ENCODE peak calls at places on chromosomes 16 and 17, in seven cellular contexts. T is heart right ventricle; E is lung; N is HCEC 1CT; Z is stimulated activated CD8-positive, alpha-beta memory T cell treated with anti-CD3 and anti-CD28 coated beads, Interleukin-4, amount 100 ng/mL, for 48 hours; O is IMR-90; D is astrocyte of the spinal cord. V is an unnamed sample.

GRCh38 chr17:76179496-76180467 is 38.7 kb upstream of the FOXJ1 start:
- DNase-seq in E (no peak), D (no peak), T (no peak), O (peak), N (no peak), Z (no peak), V (no peak)

GRCh38 chr16:62036101-62036806 is at the start of gene CDH8:
- DNase-seq in T (no peak), Z (no peak), O (no peak), D (peak), E (no peak), N (no peak), V (no peak)

GRCh38 chr17:3843935-3844516 is 2.0 kb downstream of the NCBP3 start:
- DNase-seq in N (peak), D (peak), O (no peak), T (no peak), E (no peak), Z (peak), V (peak)

GRCh38 chr17:75487351-75488070 is 27.8 kb downstream of the CASKIN2 start:
- DNase-seq in D (no peak), Z (peak), T (peak), N (no peak), E (no peak), O (no peak), V (peak)

GRCh38 chr16:9818702-9819101 is 363.5 kb downstream of the GRIN2A start:
- DNase-seq in O (no peak), N (no peak), E (no peak), Z (no peak), T (no peak), D (no peak), V (no peak)

GRCh38 chr17:57436565-57436964 is 180.2 kb downstream of the MSI2 start:
- DNase-seq in D (no peak), T (no peak), E (no peak), Z (no peak), O (no peak), N (no peak), V (no peak)

GRCh38 chr16:25895371-25895770 is 203.6 kb downstream of the HS3ST4 start:
- DNase-seq in Z (no peak), N (no peak), D (no peak), O (no peak), T (no peak), E (no peak), V (no peak)

GRCh38 chr17:42565523-42566214 is 1.2 kb upstream of the MLX start:
- DNase-seq in D (no peak), T (no peak), E (no peak), O (no peak), Z (no peak), N (no peak), V (no peak)

GRCh38 chr17:50556803-50557202 is 3.7 kb upstream of the CACNA1G start:
- DNase-seq in N (no peak), E (no peak), D (no peak), T (peak), Z (no peak), O (no peak), V (no peak)

GRCh38 chr17:60604686-60605334 is 4.8 kb downstream of the PPM1D start:
- DNase-seq in E (no peak), N (peak), T (no peak), Z (no peak), D (peak), O (peak), V (peak)

GRCh38 chr16:11319529-11320146 is 25.6 kb upstream of the RMI2 start:
- DNase-seq in T (no peak), D (no peak), N (no peak), E (no peak), O (no peak), Z (no peak), V (no peak)

GRCh38 chr16:12573730-12574383 is 229.8 kb downstream of the CPPED1 start:
- DNase-seq in D (peak), E (peak), Z (peak), N (peak), T (peak), O (no peak), V (peak)

GRCh38 chr17:75755205-75755901 is 9.6 kb downstream of the GALK1 start:
- DNase-seq in T (no peak), Z (no peak), N (no peak), E (no peak), D (no peak), O (no peak), V (no peak)

GRCh38 chr16:67164599-67165061 is at the start of gene HSF4:
- DNase-seq in D (no peak), T (peak), O (no peak), E (peak), Z (no peak), N (peak), V (no peak)

GRCh38 chr17:27069842-27070508 is 223.9 kb upstream of the WSB1 start:
- DNase-seq in E (no peak), Z (no peak), O (no peak), N (no peak), D (no peak), T (no peak), V (no peak)

GRCh38 chr16:13553453-13553985 is 366.4 kb upstream of the ERCC4 start:
- DNase-seq in T (no peak), O (no peak), E (no peak), D (no peak), Z (no peak), N (no peak), V (no peak)

GRCh38 chr17:65677932-65678331 is 116.5 kb upstream of the AXIN2 start:
- DNase-seq in N (peak), Z (no peak), D (no peak), T (no peak), O (peak), E (no peak), V (peak)

GRCh38 chr16:59249049-59249448 is 514.9 kb upstream of the GOT2 start:
- DNase-seq in D (no peak), E (no peak), Z (no peak), T (no peak), N (no peak), O (no peak), V (no peak)

GRCh38 chr17:17468217-17469010 is 8.4 kb upstream of the MED9 start:
- DNase-seq in O (no peak), N (no peak), T (no peak), Z (no peak), E (no peak), D (no peak), V (no peak)

GRCh38 chr16:53053967-53054669 is 673 bp upstream of the CHD9 start:
- DNase-seq in D (peak), T (peak), O (no peak), E (peak), N (no peak), Z (no peak), V (peak)

GRCh38 chr17:36586138-36586537 is 5.5 kb upstream of the DHRS11 start:
- DNase-seq in Z (no peak), D (no peak), T (no peak), O (no peak), N (no peak), E (peak), V (no peak)

GRCh38 chr17:72730091-72730490 is 362.4 kb downstream of the SLC39A11 start:
- DNase-seq in Z (no peak), O (peak), D (no peak), E (no peak), N (no peak), T (no peak), V (no peak)

GRCh38 chr17:7845359-7846062 is 9.4 kb upstream of the TMEM88 start:
- DNase-seq in Z (no peak), D (no peak), O (no peak), T (no peak), E (no peak), N (no peak), V (no peak)

GRCh38 chr16:46638947-46639925 is 18.1 kb upstream of the SHCBP1 start:
- DNase-seq in T (no peak), O (peak), Z (no peak), D (peak), N (peak), E (no peak), V (no peak)

GRCh38 chr17:15436399-15437369 is 30.7 kb downstream of the CDRT4 start:
- DNase-seq in T (peak), D (no peak), Z (peak), O (peak), N (peak), E (peak), V (peak)

GRCh38 chr17:564526-564925 is 150.1 kb downstream of the VPS53 start:
- DNase-seq in T (no peak), D (no peak), O (no peak), N (no peak), E (no peak), Z (no peak), V (no peak)

GRCh38 chr16:52050418-52050817 is 496.5 kb downstream of the TOX3 start:
- DNase-seq in Z (no peak), D (no peak), T (no peak), O (peak), E (no peak), N (no peak), V (no peak)

GRCh38 chr17:60231234-60231633 is 81.5 kb downstream of the CA4 start:
- DNase-seq in O (peak), E (no peak), N (peak), T (no peak), D (peak), Z (no peak), V (no peak)